ENCODE peak calls at places on chromosomes 1 and 21, in five cellular contexts. B is K562, R is GM12878, W is SK-N-SH, E is HepG2. I is an unnamed sample.

GRCh38 chr1:55893155-55893554 is 678.0 kb upstream of the USP24 start:
- DNase-seq in B (no peak), R (no peak), W (no peak), E (peak; percentile 59), I (peak; percentile 61)

GRCh38 chr21:26659181-26659580 is 86.1 kb upstream of the CYYR1 start:
- DNase-seq in B (no peak), R (no peak), W (no peak), E (no peak), I (no peak)

GRCh38 chr1:87176090-87176489 is 152.6 kb upstream of the LMO4 start:
- DNase-seq in B (no peak), R (no peak), W (no peak), E (no peak), I (no peak)

GRCh38 chr1:67274623-67275325 is 32.9 kb upstream of the IL12RB2 start:
- DNase-seq in B (no peak), R (no peak), W (no peak), E (no peak), I (no peak)

GRCh38 chr1:55064071-55064581 is 24.8 kb downstream of the PCSK9 start:
- DNase-seq in B (no peak), R (no peak), W (peak; percentile 61), E (no peak), I (no peak)

GRCh38 chr1:17010601-17011438 is 908 bp downstream of the ATP13A2 start:
- DNase-seq in B (peak; percentile 54), R (no peak), W (peak; percentile 77), E (no peak), I (peak; percentile 13)

GRCh38 chr1:201540846-201541735 is 2.2 kb downstream of the NAV1 start:
- DNase-seq in B (no peak), R (no peak), W (no peak), E (no peak), I (no peak)

GRCh38 chr1:168163670-168164069 is 15.1 kb upstream of the TIPRL start:
- DNase-seq in B (no peak), R (no peak), W (no peak), E (no peak), I (no peak)

GRCh38 chr1:157948547-157949152 is 44.8 kb upstream of the KIRREL1 start:
- DNase-seq in B (no peak), R (no peak), W (no peak), E (peak; percentile 13), I (peak; percentile 42)

GRCh38 chr1:68174173-68175113 is 57.9 kb downstream of the WLS start:
- DNase-seq in B (no peak), R (no peak), W (peak; percentile 19), E (no peak), I (peak; percentile 98)

GRCh38 chr1:89836252-89836996 is 15.6 kb downstream of the LRRC8D start:
- DNase-seq in B (no peak), R (no peak), W (no peak), E (peak; percentile 88), I (no peak)

GRCh38 chr21:27213328-27213727 is 246.4 kb upstream of the ADAMTS5 start:
- DNase-seq in B (no peak), R (no peak), W (no peak), E (no peak), I (peak; percentile 36)

GRCh38 chr1:201149400-201149799 is 4.9 kb downstream of the TMEM9 start:
- DNase-seq in B (peak; percentile 69), R (no peak), W (peak; percentile 69), E (peak; percentile 59), I (peak; percentile 44)

GRCh38 chr1:110477445-110477957 is 26.6 kb downstream of the PROK1 start:
- DNase-seq in B (no peak), R (no peak), W (no peak), E (no peak), I (no peak)

GRCh38 chr1:39898648-39899603 is 2.8 kb downstream of the MYCL start:
- DNase-seq in B (peak; percentile 99), R (no peak), W (peak; percentile 85), E (peak; percentile 82), I (peak; percentile 64)

GRCh38 chr1:9891207-9891606 is 18.9 kb downstream of the CTNNBIP1 start:
- DNase-seq in B (no peak), R (no peak), W (no peak), E (no peak), I (peak; percentile 26)

GRCh38 chr1:21570885-21571284 is 61.7 kb downstream of the ALPL start:
- DNase-seq in B (no peak), R (no peak), W (no peak), E (no peak), I (no peak)

GRCh38 chr1:233289676-233290075 is 5.8 kb downstream of the PCNX2 start:
- DNase-seq in B (no peak), R (no peak), W (no peak), E (no peak), I (no peak)
- TF ChIP-seq MXI1 in B (no peak), R (no peak), W (no peak), E (no peak), I (no peak)

DNA sequence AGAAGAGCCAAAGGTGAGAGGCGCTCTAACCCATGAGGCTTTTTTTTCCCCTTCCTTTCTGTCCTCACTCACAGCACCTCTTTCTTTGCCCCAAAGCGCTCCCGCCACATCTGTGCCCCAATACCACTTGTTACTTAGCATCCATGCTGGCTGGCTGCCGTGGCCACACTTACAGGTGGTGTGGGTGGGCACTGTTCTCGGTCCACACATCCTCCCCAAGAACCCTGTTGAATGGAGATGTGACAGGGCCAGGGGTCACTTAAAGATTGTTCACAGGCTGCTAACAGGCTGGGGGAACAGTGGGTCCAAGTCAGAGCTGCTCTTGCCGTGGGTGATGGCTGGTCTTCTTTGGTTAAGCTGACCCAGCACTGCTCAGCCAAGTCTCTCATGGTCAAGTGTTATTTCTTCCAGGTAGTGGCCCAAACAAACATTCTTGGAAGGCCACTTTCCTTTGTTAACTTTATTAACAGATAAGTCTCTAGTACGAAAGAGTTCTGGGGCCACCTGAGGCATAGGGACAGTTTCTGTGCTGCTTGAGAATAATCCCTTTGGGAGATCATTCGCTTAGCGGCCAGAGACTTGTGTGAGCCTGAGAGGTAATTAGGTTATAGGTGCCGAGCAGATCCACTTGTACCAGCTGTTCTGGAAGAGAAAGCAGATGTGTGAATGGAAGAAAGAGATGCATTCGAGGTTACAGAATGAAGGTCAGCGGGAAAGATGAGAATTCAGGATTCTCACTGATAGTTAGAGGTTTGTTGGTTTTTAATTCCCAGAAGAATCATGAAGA is 62.6 kb upstream of the IRF2BP2 start:
- DNase-seq in B (no peak), R (no peak), W (no peak), E (no peak), I (no peak)
- TF ChIP-seq MXI1 in B (no peak), R (no peak), W (no peak), E (no peak), I (no peak)

DNA sequence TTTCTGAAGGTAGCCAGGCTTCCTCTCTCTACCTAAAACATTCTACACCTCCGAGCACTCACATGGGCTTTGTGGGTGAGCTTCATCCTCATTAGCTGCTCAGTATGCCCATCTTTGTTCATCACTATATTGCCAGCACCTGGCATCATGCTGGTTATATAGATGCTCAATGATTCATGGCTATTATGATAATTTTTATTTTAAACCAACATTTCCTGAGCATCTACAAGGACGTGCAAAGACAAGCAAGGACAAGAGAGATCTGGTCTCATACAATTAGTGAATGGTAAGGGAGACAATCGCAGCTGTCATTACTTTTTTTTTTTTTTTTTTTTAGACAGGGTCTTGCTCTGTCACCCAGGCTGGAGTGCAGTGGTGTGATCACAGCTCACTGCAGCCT is 11.3 kb upstream of the QSOX1 start:
- DNase-seq in B (no peak), R (no peak), W (no peak), E (no peak), I (no peak)
- TF ChIP-seq MXI1 in B (no peak), R (no peak), W (no peak), E (no peak), I (no peak)

DNA sequence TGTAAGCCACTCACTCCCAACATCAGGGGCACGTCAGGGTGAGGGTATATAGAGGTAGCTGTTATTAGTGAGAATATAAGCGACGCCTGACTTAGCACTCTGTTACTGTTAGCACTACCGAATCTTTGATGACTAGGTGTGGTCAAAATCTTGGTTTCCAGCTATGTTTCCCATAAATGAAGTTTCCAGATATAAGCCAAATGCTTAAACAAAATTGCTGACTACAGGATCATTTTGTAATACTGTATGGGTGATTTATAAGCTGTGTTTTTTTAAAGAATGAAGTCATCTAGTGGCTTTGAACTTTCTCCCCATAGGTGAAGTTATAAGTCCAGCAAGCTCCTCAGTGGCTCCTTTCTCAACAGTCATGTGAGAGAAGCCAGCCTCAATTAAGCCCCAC is 23.7 kb downstream of the KCNJ15 start:
- DNase-seq in B (no peak), R (no peak), W (no peak), E (no peak), I (peak; percentile 20)
- TF ChIP-seq MXI1 in B (no peak), R (no peak), W (no peak), E (no peak), I (no peak)

GRCh38 chr1:100353988-100354387 is 1.7 kb downstream of the CDC14A start:
- DNase-seq in B (no peak), R (no peak), W (peak; percentile 16), E (peak; percentile 82), I (peak; percentile 14)

GRCh38 chr1:100352267-100353072 is at the start of gene CDC14A:
- DNase-seq in B (peak; percentile 90), R (peak; percentile 67), W (peak; percentile 95), E (peak; percentile 84), I (peak; percentile 94)

GRCh38 chr1:100358210-100358609 is 5.9 kb downstream of the CDC14A start:
- DNase-seq in B (no peak), R (no peak), W (peak; percentile 39), E (no peak), I (no peak)

GRCh38 chr1:100353073-100353801 is 931 bp downstream of the CDC14A start:
- DNase-seq in B (peak; percentile 48), R (peak; percentile 25), W (peak; percentile 54), E (peak; percentile 23), I (no peak)

GRCh38 chr1:100354971-100355394 is 2.7 kb downstream of the CDC14A start:
- DNase-seq in B (no peak), R (no peak), W (no peak), E (peak; percentile 66), I (peak; percentile 66)
- TF ChIP-seq MXI1 in B (no peak), R (no peak), W (no peak), E (no peak), I (no peak)

DNA sequence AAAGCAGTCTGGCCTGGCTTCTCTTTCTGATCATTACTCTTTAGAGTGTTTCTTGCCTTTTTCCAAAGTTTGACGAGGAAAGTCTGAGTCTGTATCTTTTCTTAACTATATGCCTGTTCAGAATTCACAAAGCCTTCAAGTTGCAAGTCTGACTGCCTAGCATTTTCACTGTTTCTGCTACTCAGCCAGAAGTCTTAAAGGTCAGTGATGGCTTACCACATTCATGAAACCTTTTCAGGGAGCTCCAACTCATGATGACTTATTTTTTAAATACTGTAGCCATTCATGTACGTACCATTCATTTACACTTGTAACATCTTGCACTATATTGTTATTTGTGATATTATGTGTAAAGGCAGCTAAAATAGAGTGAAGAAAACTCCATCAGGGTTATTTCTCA is 58.2 kb downstream of the TNFSF4 start:
- DNase-seq in B (no peak), R (no peak), W (no peak), E (no peak), I (peak; percentile 51)
- TF ChIP-seq MXI1 in B (no peak), R (no peak), W (no peak), E (no peak), I (no peak)

DNA sequence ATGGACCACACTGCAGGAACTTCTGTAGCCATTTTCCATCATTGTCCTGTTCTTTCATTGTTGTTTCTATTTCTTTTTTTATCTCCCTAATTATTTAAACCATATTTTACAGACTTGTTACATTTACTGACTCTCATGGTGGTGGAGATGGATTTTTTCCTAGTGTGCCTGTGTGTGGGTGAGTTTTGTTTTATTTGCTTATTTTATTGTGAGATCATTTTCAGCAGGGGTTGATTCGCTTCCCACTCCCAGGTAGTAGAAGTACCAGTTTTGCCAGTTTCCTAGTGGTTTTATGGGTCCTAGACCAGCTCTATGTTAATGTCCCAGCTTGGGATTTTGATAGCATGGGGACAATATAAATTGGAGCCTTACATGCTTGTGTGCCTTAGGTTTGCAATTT is 80.0 kb upstream of the BACH1 start:
- DNase-seq in B (no peak), R (no peak), W (no peak), E (no peak), I (no peak)
- TF ChIP-seq MXI1 in B (no peak), R (no peak), W (no peak), E (no peak), I (no peak)